ENCODE peak calls at places on chromosomes 4 and X, in seven cellular contexts. U is effector memory CD4-positive, alpha-beta T cell; X is fibroblast of mammary gland; M is stimulated activated CD4-positive, alpha-beta T cell treated with anti-CD3 and anti-CD28 coated beads, Interleukin-12 subunit alpha, Interleukin-12 subunit beta, amount 100 ng/mL, for 4 hours; K is lower leg skin; C is fibroblast of villous mesenchyme; L is mesenchymal stem cell. I is an unnamed sample.

GRCh38 chr4:175961604-175962003 is 104.0 kb upstream of the WDR17 start:
- DNase-seq in U (no peak), L (no peak), M (no peak), X (no peak), K (no peak), C (no peak), I (no peak)

GRCh38 chr4:153547520-153547919 is 81.4 kb downstream of the TMEM131L start:
- DNase-seq in M (no peak), L (no peak), X (no peak), K (no peak), C (no peak), U (no peak), I (no peak)

GRCh38 chr4:4874254-4874653 is 14.8 kb downstream of the MSX1 start:
- DNase-seq in X (no peak), U (no peak), M (no peak), L (no peak), K (no peak), C (no peak), I (no peak)

GRCh38 chr4:108060164-108060563 is 70.5 kb downstream of the HADH start:
- DNase-seq in M (no peak), L (peak), C (peak), X (peak), K (no peak), U (no peak), I (peak)

GRCh38 chr4:183082053-183082452 is 17.0 kb upstream of the WWC2 start:
- DNase-seq in C (no peak), X (no peak), M (no peak), U (no peak), L (no peak), K (no peak), I (no peak)

GRCh38 chrX:154526901-154527675 is 11.1 kb upstream of the FAM3A start:
- DNase-seq in K (peak), L (peak), U (peak), M (peak), C (peak), X (peak), I (peak)

GRCh38 chr4:77072195-77072753 is 3.5 kb downstream of the CCNI start:
- DNase-seq in X (no peak), K (no peak), C (no peak), L (no peak), M (no peak), U (peak), I (no peak)

GRCh38 chr4:40240040-40240653 is 43.3 kb downstream of the RHOH start:
- DNase-seq in X (no peak), K (no peak), U (no peak), C (peak), M (no peak), L (peak), I (no peak)

GRCh38 chr4:170005472-170005871 is 20.7 kb downstream of the MFAP3L start:
- DNase-seq in X (no peak), L (no peak), C (no peak), U (no peak), M (no peak), K (no peak), I (no peak)

I was measured in brain microvascular endothelial cell.